ENCODE peak calls at places on chromosomes 11 and 22, in four cellular contexts. A, T, W and F are unnamed samples.

GRCh38 chr11:99865951-99866350 is 821.1 kb upstream of the ARHGAP42 start:
- DNase-seq in A (no peak), W (no peak), T (no peak), F (no peak)

GRCh38 chr11:66996609-66997273 is 21.6 kb downstream of the C11orf86 start:
- DNase-seq in A (no peak), W (no peak), T (peak; percentile 24), F (no peak)

GRCh38 chr11:101279728-101280127 is 150.1 kb upstream of the PGR start:
- DNase-seq in T (no peak), W (no peak), A (no peak), F (no peak)

GRCh38 chr11:71304491-71304890 is 52.1 kb upstream of the SHANK2 start:
- DNase-seq in W (no peak), A (no peak), T (no peak), F (no peak)

GRCh38 chr22:36184433-36185035 is 17.1 kb downstream of the APOL4 start:
- DNase-seq in T (no peak), W (no peak), A (peak; percentile 47), F (no peak)

GRCh38 chr11:79259800-79260199 is 181.0 kb downstream of the TENM4 start:
- DNase-seq in T (no peak), W (peak; percentile 31), A (no peak), F (peak; percentile 13)

GRCh38 chr11:105181521-105181920 is 42.0 kb upstream of the CARD18 start:
- DNase-seq in A (no peak), T (no peak), W (no peak), F (peak; percentile 47)

GRCh38 chr11:83676061-83676460 is 389.9 kb upstream of the CCDC90B start:
- DNase-seq in A (no peak), T (no peak), W (no peak), F (no peak)

GRCh38 chr22:16609548-16610261 is 17.1 kb upstream of the CCT8L2 start:
- DNase-seq in W (no peak), T (no peak), A (no peak), F (no peak)

GRCh38 chr11:76623884-76624419 is 46.6 kb downstream of the LRRC32 start:
- DNase-seq in T (no peak), A (no peak), W (no peak), F (no peak)

GRCh38 chr11:46918087-46918751 is at the start of gene LRP4:
- DNase-seq in T (no peak), W (no peak), A (no peak), F (no peak)

GRCh38 chr22:24420072-24420976 is 7.1 kb upstream of the ADORA2A start:
- DNase-seq in W (no peak), T (no peak), A (no peak), F (no peak)

GRCh38 chr11:103085758-103086365 is 6.1 kb downstream of the DCUN1D5 start:
- DNase-seq in A (no peak), W (no peak), T (no peak), F (no peak)

GRCh38 chr11:91075032-91075695 is 852.3 kb upstream of the CHORDC1 start:
- DNase-seq in A (no peak), T (no peak), W (no peak), F (no peak)

GRCh38 chr11:68149417-68149816 is 28.2 kb upstream of the CHKA start:
- DNase-seq in W (no peak), A (no peak), T (no peak), F (no peak)

GRCh38 chr11:66834943-66835342 is 8.3 kb upstream of the RCE1 start:
- DNase-seq in A (no peak), T (no peak), W (no peak), F (no peak)

GRCh38 chr11:84408946-84409411 is 1122.8 kb upstream of the CCDC90B start:
- DNase-seq in A (no peak), T (no peak), W (no peak), F (no peak)

GRCh38 chr11:67689178-67689577 is 14.8 kb upstream of the ALDH3B2 start:
- DNase-seq in W (no peak), A (no peak), T (no peak), F (no peak)

GRCh38 chr11:2890466-2891241 is 5.1 kb upstream of the CDKN1C start:
- DNase-seq in T (no peak), W (peak; percentile 58), A (no peak), F (peak; percentile 79)

GRCh38 chr11:2526808-2527381 is 82.1 kb downstream of the KCNQ1 start:
- DNase-seq in T (no peak), A (no peak), W (no peak), F (no peak)

GRCh38 chr11:17388609-17389204 is at the start of gene KCNJ11:
- DNase-seq in W (no peak), T (no peak), A (no peak), F (no peak)
- TF ChIP-seq CTCF in W (peak; percentile 13), T (no peak), A (no peak), F (no peak)

GRCh38 chr11:37861671-37862070 is 1263.6 kb upstream of the RAG2 start:
- DNase-seq in T (no peak), A (no peak), W (no peak), F (no peak)

GRCh38 chr11:37857726-37858125 is 1259.7 kb upstream of the RAG2 start:
- DNase-seq in A (no peak), T (no peak), W (no peak), F (no peak)

DNA sequence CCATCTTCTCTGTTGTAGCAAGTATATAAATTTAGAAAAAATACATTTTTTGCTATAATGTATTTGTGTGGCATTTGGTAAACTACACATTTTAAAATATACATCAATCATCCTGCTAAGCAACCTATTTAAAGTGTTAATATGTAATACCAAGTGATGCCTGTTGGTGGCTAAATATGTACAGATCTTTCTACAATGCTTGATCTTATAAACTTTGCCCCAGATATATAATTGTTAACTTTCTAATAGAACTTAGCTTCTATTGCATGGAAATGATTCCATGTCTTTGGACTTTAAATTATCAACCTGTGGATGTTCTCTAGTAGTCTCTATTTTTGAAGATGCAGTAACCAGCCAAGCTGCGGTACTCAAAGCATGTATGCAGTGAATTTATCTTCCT is 1260.4 kb upstream of the RAG2 start:
- DNase-seq in T (no peak), A (no peak), W (peak; percentile 4), F (peak; percentile 1)
- TF ChIP-seq CTCF in T (peak; percentile 12), A (no peak), W (peak; percentile 48), F (peak; percentile 13)

GRCh38 chr11:120432056-120433018 is 79.2 kb upstream of the GRIK4 start:
- DNase-seq in A (peak; percentile 52), T (peak; percentile 95), W (peak; percentile 100), F (peak; percentile 96)

GRCh38 chr11:120431633-120432032 is 79.9 kb upstream of the GRIK4 start:
- DNase-seq in T (peak; percentile 13), A (no peak), W (peak; percentile 48), F (peak; percentile 38)
- TF ChIP-seq CTCF in T (peak; percentile 45), A (peak; percentile 31), W (peak; percentile 52), F (peak; percentile 28)

GRCh38 chr22:42074846-42075245 is 798 bp downstream of the PHETA2 start:
- DNase-seq in A (no peak), W (no peak), T (no peak), F (no peak)

GRCh38 chr22:42070517-42071422 is at the start of gene NAGA:
- DNase-seq in W (peak; percentile 94), A (peak; percentile 93), T (peak; percentile 84), F (peak; percentile 98)

GRCh38 chr22:42073568-42074152 is 388 bp upstream of the PHETA2 start:
- DNase-seq in T (no peak), A (no peak), W (no peak), F (no peak)

GRCh38 chr22:42074153-42074750 is at the start of gene PHETA2:
- DNase-seq in A (peak; percentile 37), T (no peak), W (no peak), F (no peak)

DNA sequence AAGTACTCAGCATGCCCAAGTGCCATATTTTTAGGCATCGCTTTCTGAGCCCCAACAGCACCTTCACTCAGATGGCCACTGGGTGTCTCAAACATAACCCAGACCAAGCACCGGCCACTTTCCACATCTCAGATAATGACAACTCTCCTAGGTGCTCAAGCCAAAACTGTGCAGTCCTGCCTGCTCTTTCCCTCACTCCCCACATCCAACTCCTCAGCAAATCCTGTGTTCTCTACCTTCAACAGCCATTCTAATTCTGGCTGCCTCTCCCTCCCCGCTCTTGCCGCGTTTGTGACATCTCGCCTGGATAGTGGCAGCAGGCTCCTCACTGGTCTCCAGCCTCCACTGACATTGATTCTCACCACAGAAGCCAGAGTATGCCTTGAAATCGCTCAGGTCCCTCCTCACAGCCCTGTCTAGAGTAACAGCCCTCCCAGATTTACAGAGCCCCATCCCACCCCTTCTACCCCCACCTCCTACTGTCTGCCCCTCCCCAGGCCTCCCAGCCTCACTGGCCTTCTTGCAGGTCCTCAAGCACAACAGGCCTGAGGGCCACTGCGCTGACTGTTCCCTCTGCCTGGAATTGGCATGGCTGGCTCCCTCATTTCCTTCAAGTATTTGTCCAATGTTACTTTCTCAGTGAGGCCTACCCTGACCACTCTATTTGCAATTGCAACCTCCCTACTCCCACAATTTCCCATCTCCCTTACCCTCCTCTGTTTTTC is 1.3 kb upstream of the PHETA2 start:
- DNase-seq in T (no peak), W (no peak), A (no peak), F (no peak)
- TF ChIP-seq CTCF in T (no peak), W (no peak), A (no peak), F (no peak)

DNA sequence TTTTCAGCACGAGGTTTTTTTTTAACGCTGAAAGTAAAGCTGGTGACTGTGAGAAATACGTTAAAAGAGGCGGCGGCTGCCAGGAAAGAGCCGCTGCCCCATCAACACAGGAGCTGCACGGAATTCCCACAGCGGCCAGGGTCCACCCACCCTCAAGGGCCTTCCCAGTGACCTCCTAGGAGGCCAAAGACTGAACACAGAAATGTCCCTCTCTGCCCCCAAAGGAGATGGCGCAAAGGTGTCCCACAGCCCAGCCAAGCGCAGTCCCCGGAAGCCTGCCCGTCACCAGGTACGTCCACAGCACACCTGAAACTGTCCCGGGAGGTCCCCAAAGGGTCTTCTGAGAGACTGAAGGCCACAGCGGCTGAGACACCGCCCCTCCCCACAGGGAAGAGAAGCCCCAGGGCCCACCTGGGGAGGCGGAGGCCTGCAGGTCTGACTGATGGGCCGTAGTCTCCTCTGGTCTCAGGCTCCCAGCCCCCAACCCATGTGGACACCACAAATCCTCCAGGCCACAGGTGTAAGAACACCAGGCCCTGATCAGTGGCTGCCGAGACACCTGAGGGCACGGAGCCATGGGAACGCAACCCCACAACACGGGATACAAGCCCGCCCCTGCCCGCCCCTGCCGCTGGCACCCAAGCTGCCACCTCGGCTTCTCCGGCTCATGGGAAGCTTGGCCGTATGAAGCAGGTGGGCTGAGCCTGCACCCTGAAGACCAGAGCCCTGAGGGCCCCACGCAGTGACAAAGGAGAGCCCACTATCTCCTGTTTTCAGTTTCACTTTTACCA is 46.5 kb downstream of the BRD1 start:
- DNase-seq in T (no peak), A (no peak), W (no peak), F (no peak)
- TF ChIP-seq CTCF in T (no peak), A (no peak), W (no peak), F (no peak)